ENCODE peak calls at places on chromosomes 7 and 10, in six cellular contexts. One of them, this sample, is unnamed.

GRCh38 chr10:124161212-124162000 is 68.0 kb upstream of the CHST15 start:
- DNase-seq in mesenchymal stem cell: no peak
- DNase-seq in CD4-positive, CD25-positive, alpha-beta regulatory T cell: no peak
- DNase-seq in suprapubic skin: no peak
- DNase-seq in psoas muscle: no peak
- DNase-seq in stomach: no peak
- DNase-seq in this sample: no peak

GRCh38 chr7:6658618-6659345 is 21.7 kb downstream of the ZNF316 start:
- DNase-seq in CD4-positive, CD25-positive, alpha-beta regulatory T cell: no peak
- DNase-seq in mesenchymal stem cell: no peak
- DNase-seq in suprapubic skin: no peak
- DNase-seq in psoas muscle: no peak
- DNase-seq in stomach: no peak
- DNase-seq in this sample: no peak

GRCh38 chr7:75762350-75762917 is 9.6 kb downstream of the CCL26 start:
- DNase-seq in psoas muscle: no peak
- DNase-seq in CD4-positive, CD25-positive, alpha-beta regulatory T cell: peak; percentile 48
- DNase-seq in stomach: no peak
- DNase-seq in mesenchymal stem cell: peak; percentile 76
- DNase-seq in suprapubic skin: no peak
- DNase-seq in this sample: peak; percentile 74

GRCh38 chr10:84783386-84783785 is 455.0 kb downstream of the CCSER2 start:
- DNase-seq in suprapubic skin: no peak
- DNase-seq in psoas muscle: no peak
- DNase-seq in mesenchymal stem cell: peak; percentile 18
- DNase-seq in stomach: no peak
- DNase-seq in CD4-positive, CD25-positive, alpha-beta regulatory T cell: peak; percentile 18
- DNase-seq in this sample: peak; percentile 34

GRCh38 chr10:123135415-123136141 is at the start of gene HMX3:
- DNase-seq in mesenchymal stem cell: peak; percentile 36
- DNase-seq in stomach: no peak
- DNase-seq in psoas muscle: no peak
- DNase-seq in suprapubic skin: no peak
- DNase-seq in CD4-positive, CD25-positive, alpha-beta regulatory T cell: peak; percentile 47
- DNase-seq in this sample: no peak

GRCh38 chr10:131090761-131091661 is 220.5 kb downstream of the TCERG1L start:
- DNase-seq in suprapubic skin: no peak
- DNase-seq in stomach: no peak
- DNase-seq in CD4-positive, CD25-positive, alpha-beta regulatory T cell: no peak
- DNase-seq in mesenchymal stem cell: no peak
- DNase-seq in psoas muscle: no peak
- DNase-seq in this sample: no peak

GRCh38 chr10:44975487-44976331 is 2.9 kb downstream of the DEPP1 start:
- DNase-seq in CD4-positive, CD25-positive, alpha-beta regulatory T cell: no peak
- DNase-seq in suprapubic skin: peak; percentile 70
- DNase-seq in psoas muscle: peak; percentile 66
- DNase-seq in stomach: peak; percentile 74
- DNase-seq in mesenchymal stem cell: peak; percentile 85
- DNase-seq in this sample: peak; percentile 75

GRCh38 chr10:107163904-107164861 is at the start of gene SORCS1:
- DNase-seq in suprapubic skin: no peak
- DNase-seq in mesenchymal stem cell: no peak
- DNase-seq in stomach: no peak
- DNase-seq in psoas muscle: no peak
- DNase-seq in CD4-positive, CD25-positive, alpha-beta regulatory T cell: no peak
- DNase-seq in this sample: no peak

GRCh38 chr10:60797200-60797599 is 18.9 kb downstream of the CDK1 start:
- DNase-seq in psoas muscle: no peak
- DNase-seq in suprapubic skin: no peak
- DNase-seq in mesenchymal stem cell: peak; percentile 29
- DNase-seq in stomach: no peak
- DNase-seq in CD4-positive, CD25-positive, alpha-beta regulatory T cell: no peak
- DNase-seq in this sample: no peak

GRCh38 chr10:43945908-43946307 is 297.2 kb upstream of the ZNF32 start:
- DNase-seq in stomach: peak; percentile 14
- DNase-seq in CD4-positive, CD25-positive, alpha-beta regulatory T cell: no peak
- DNase-seq in suprapubic skin: no peak
- DNase-seq in mesenchymal stem cell: no peak
- DNase-seq in psoas muscle: no peak
- DNase-seq in this sample: no peak

GRCh38 chr7:98329100-98329871 is 47.8 kb downstream of the BRI3 start:
- DNase-seq in mesenchymal stem cell: peak; percentile 60
- DNase-seq in suprapubic skin: no peak
- DNase-seq in psoas muscle: no peak
- DNase-seq in stomach: no peak
- DNase-seq in CD4-positive, CD25-positive, alpha-beta regulatory T cell: no peak
- DNase-seq in this sample: no peak

GRCh38 chr7:38315410-38315809 is 42.0 kb upstream of the TARP start:
- DNase-seq in mesenchymal stem cell: no peak
- DNase-seq in CD4-positive, CD25-positive, alpha-beta regulatory T cell: no peak
- DNase-seq in stomach: no peak
- DNase-seq in suprapubic skin: no peak
- DNase-seq in psoas muscle: no peak
- DNase-seq in this sample: no peak

GRCh38 chr7:15801565-15801964 is 115.1 kb upstream of the MEOX2 start:
- DNase-seq in stomach: no peak
- DNase-seq in suprapubic skin: no peak
- DNase-seq in mesenchymal stem cell: peak; percentile 95
- DNase-seq in psoas muscle: no peak
- DNase-seq in CD4-positive, CD25-positive, alpha-beta regulatory T cell: no peak
- DNase-seq in this sample: no peak

GRCh38 chr7:152383341-152384234 is 52.2 kb downstream of the KMT2C start:
- DNase-seq in suprapubic skin: no peak
- DNase-seq in CD4-positive, CD25-positive, alpha-beta regulatory T cell: no peak
- DNase-seq in mesenchymal stem cell: peak; percentile 84
- DNase-seq in psoas muscle: no peak
- DNase-seq in stomach: no peak
- DNase-seq in this sample: no peak

GRCh38 chr7:106277976-106278375 is 6.8 kb downstream of the NAMPT start:
- DNase-seq in psoas muscle: no peak
- DNase-seq in suprapubic skin: no peak
- DNase-seq in CD4-positive, CD25-positive, alpha-beta regulatory T cell: no peak
- DNase-seq in mesenchymal stem cell: peak; percentile 32
- DNase-seq in stomach: no peak
- DNase-seq in this sample: no peak
- H3K4me3 ChIP-seq in psoas muscle: no peak overlapping the region
- H3K4me3 ChIP-seq in suprapubic skin: no peak overlapping the region
- H3K4me3 ChIP-seq in CD4-positive, CD25-positive, alpha-beta regulatory T cell: no peak overlapping the region
- H3K4me3 ChIP-seq in mesenchymal stem cell: no peak overlapping the region
- H3K4me3 ChIP-seq in stomach: no peak overlapping the region
- H3K4me3 ChIP-seq in this sample: no peak overlapping the region

GRCh38 chr7:70793060-70793459 is 338.9 kb upstream of the GALNT17 start:
- DNase-seq in psoas muscle: no peak
- DNase-seq in stomach: no peak
- DNase-seq in CD4-positive, CD25-positive, alpha-beta regulatory T cell: no peak
- DNase-seq in suprapubic skin: no peak
- DNase-seq in mesenchymal stem cell: no peak
- DNase-seq in this sample: no peak

GRCh38 chr7:70791341-70791740 is 340.6 kb upstream of the GALNT17 start:
- DNase-seq in mesenchymal stem cell: no peak
- DNase-seq in suprapubic skin: no peak
- DNase-seq in stomach: no peak
- DNase-seq in CD4-positive, CD25-positive, alpha-beta regulatory T cell: no peak
- DNase-seq in psoas muscle: no peak
- DNase-seq in this sample: no peak

GRCh38 chr7:70789481-70790214 is 342.3 kb upstream of the GALNT17 start:
- DNase-seq in mesenchymal stem cell: no peak
- DNase-seq in stomach: no peak
- DNase-seq in psoas muscle: no peak
- DNase-seq in CD4-positive, CD25-positive, alpha-beta regulatory T cell: no peak
- DNase-seq in suprapubic skin: no peak
- DNase-seq in this sample: no peak

GRCh38 chr7:70788276-70788675 is 343.7 kb upstream of the GALNT17 start:
- DNase-seq in psoas muscle: no peak
- DNase-seq in stomach: no peak
- DNase-seq in CD4-positive, CD25-positive, alpha-beta regulatory T cell: peak; percentile 2
- DNase-seq in mesenchymal stem cell: no peak
- DNase-seq in suprapubic skin: no peak
- DNase-seq in this sample: no peak

DNA sequence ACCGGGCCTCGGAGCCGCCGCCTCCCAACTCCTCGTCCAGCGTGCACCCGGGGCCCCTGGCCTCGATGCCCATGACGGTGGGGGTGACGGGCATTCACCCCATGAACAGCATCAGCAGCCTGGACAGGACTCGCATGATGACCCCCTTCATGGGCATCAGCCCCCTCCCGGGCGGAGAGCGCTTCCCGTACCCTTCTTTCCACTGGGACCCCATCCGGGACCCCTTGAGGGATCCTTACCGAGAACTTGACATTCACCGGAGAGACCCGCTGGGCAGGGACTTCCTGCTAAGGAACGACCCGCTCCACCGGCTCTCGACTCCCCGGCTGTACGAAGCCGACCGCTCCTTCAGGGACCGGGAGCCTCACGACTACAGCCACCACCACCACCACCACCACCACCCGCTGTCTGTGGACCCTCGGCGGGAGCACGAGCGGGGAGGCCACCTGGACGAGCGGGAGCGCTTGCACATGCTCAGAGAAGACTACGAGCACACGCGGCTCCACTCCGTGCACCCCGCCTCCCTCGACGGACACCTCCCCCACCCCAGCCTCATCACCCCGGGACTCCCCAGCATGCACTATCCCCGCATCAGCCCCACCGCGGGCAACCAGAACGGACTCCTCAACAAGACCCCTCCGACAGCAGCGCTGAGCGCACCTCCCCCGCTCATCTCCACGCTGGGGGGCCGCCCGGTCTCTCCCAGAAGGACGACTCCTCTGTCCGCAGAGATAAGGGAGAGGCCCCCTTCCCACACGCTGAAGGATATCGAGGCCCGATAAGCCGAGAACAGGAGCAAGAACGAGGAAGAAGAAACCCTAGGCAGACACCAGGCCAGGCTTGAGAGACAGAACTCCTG is 341.5 kb upstream of the GALNT17 start:
- DNase-seq in CD4-positive, CD25-positive, alpha-beta regulatory T cell: no peak
- DNase-seq in suprapubic skin: no peak
- DNase-seq in mesenchymal stem cell: no peak
- DNase-seq in stomach: no peak
- DNase-seq in psoas muscle: no peak
- DNase-seq in this sample: no peak
- H3K36me3 ChIP-seq in CD4-positive, CD25-positive, alpha-beta regulatory T cell: no peaks in the 10 kb centered on the region
- H3K36me3 ChIP-seq in suprapubic skin: peaks cover 61% of the 10 kb centered on the region
- H3K36me3 ChIP-seq in mesenchymal stem cell: peaks cover 68% of the 10 kb centered on the region
- H3K36me3 ChIP-seq in stomach: peaks cover 37% of the 10 kb centered on the region
- H3K36me3 ChIP-seq in psoas muscle: peaks cover 5% of the 10 kb centered on the region
- H3K36me3 ChIP-seq in this sample: no peaks in the 10 kb centered on the region

GRCh38 chr7:77548222-77548621 is 11.1 kb downstream of the PTPN12 start:
- DNase-seq in stomach: no peak
- DNase-seq in psoas muscle: no peak
- DNase-seq in mesenchymal stem cell: no peak
- DNase-seq in suprapubic skin: no peak
- DNase-seq in CD4-positive, CD25-positive, alpha-beta regulatory T cell: no peak
- DNase-seq in this sample: no peak

GRCh38 chr7:77550586-77550985 is 13.5 kb downstream of the PTPN12 start:
- DNase-seq in CD4-positive, CD25-positive, alpha-beta regulatory T cell: no peak
- DNase-seq in mesenchymal stem cell: no peak
- DNase-seq in psoas muscle: no peak
- DNase-seq in stomach: no peak
- DNase-seq in suprapubic skin: no peak
- DNase-seq in this sample: no peak

GRCh38 chr7:77553123-77553522 is 16.0 kb downstream of the PTPN12 start:
- DNase-seq in suprapubic skin: no peak
- DNase-seq in CD4-positive, CD25-positive, alpha-beta regulatory T cell: no peak
- DNase-seq in mesenchymal stem cell: no peak
- DNase-seq in stomach: no peak
- DNase-seq in psoas muscle: no peak
- DNase-seq in this sample: no peak

GRCh38 chr7:77544523-77544922 is 7.4 kb downstream of the PTPN12 start:
- DNase-seq in psoas muscle: no peak
- DNase-seq in CD4-positive, CD25-positive, alpha-beta regulatory T cell: no peak
- DNase-seq in suprapubic skin: no peak
- DNase-seq in stomach: no peak
- DNase-seq in mesenchymal stem cell: peak; percentile 67
- DNase-seq in this sample: no peak

DNA sequence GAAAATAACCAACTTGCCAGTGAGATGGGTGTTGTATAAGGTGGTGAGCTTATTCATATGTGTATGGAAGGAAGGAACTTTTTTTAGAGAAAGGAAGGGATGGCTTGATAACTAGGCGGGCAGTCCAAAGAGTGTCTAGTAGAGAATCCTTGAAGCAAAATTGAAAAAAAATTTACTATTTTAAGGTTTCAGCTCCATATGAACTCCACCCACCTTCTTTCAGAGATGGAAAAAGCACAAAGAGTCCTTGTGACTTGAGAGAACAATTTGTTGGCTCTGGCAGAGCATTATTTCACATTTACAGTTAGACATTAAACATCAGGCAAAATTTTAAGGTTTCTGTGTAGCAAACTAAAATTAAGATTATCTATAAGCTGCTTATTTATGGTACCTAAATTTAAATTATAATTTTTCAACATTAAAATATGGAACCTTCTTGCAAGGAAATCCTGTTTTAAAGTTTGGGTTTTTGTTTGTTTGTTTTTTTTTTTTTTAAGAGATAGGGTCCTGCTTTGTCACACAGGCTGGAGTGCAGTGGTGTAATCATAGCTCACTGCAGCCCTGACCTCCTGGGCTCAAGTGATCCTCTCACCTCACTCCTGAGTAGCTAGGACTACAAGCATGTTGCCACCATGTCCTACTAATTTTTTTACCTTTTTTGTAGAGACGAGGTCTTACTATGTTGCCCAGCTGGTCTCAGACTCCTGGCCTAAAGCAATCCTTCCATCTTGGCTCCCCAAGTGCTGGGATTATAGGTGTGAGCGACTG is 12.2 kb downstream of the PTPN12 start:
- DNase-seq in stomach: no peak
- DNase-seq in suprapubic skin: no peak
- DNase-seq in mesenchymal stem cell: no peak
- DNase-seq in CD4-positive, CD25-positive, alpha-beta regulatory T cell: no peak
- DNase-seq in psoas muscle: no peak
- DNase-seq in this sample: no peak
- H3K4me1 ChIP-seq in stomach: peaks cover 80% of the 10 kb centered on the region
- H3K4me1 ChIP-seq in suprapubic skin: peaks cover 45% of the 10 kb centered on the region
- H3K4me1 ChIP-seq in mesenchymal stem cell: peaks cover 1% of the 10 kb centered on the region
- H3K4me1 ChIP-seq in CD4-positive, CD25-positive, alpha-beta regulatory T cell: no peaks in the 10 kb centered on the region
- H3K4me1 ChIP-seq in psoas muscle: peaks cover 26% of the 10 kb centered on the region
- H3K4me1 ChIP-seq in this sample: no peaks in the 10 kb centered on the region

DNA sequence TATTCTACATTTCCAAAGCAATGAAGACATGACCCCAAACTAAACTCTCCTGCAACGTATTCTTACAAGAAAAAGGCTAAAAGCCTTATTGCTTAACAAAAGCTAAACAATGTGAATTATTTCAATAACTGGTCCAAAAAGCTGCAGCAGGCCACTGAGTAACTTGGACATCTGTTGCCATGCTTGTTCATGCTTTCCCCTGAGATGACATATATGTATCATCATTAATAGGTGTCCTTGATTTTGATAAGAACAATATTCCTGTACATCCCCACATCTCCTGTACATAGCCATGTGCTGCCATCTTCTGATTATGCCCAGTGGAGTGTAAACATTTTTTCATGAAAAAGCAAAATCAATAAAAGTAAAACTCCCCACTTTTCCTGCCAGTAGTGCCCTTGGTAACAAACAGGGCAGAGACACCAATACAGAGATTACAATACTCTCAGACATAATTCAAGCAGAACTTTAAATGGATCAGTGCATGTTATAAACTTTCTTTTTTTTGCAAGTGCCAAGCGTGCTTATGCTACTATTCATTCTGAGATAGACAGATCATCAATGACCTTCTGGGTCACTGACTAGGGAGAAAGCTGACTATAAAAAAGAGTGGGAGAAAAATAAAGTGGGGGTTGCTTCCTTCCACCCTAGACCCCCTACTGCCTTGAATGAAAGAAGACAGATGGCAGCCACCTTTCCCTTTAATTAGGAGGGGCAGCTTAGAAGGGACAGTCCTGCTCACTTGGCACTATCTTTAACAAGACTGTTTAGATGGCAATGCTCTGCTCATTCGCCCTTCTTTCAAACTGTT is 205.5 kb upstream of the KLF14 start:
- DNase-seq in CD4-positive, CD25-positive, alpha-beta regulatory T cell: no peak
- DNase-seq in mesenchymal stem cell: no peak
- DNase-seq in psoas muscle: no peak
- DNase-seq in stomach: no peak
- DNase-seq in suprapubic skin: no peak
- DNase-seq in this sample: peak; percentile 24
- H3K4me3 ChIP-seq in CD4-positive, CD25-positive, alpha-beta regulatory T cell: peak overlapping the region; percentile 95
- H3K4me3 ChIP-seq in mesenchymal stem cell: no peak overlapping the region
- H3K4me3 ChIP-seq in psoas muscle: peak overlapping the region; percentile 81
- H3K4me3 ChIP-seq in stomach: no peak overlapping the region
- H3K4me3 ChIP-seq in suprapubic skin: peak overlapping the region; percentile 41
- H3K4me3 ChIP-seq in this sample: peak overlapping the region; percentile 80

This sample was measured in PC-3.